ENCODE peak calls at places on chromosome 9, in six cellular contexts. B is astrocyte, L is HCEC 1CT, C is NCI-H1105, G is AG08396, Z is nephron progenitor cell. X is an unnamed sample.

GRCh38 chr9:136511670-136512592 is 29.1 kb upstream of the SEC16A start:
- DNase-seq in B (no peak), G (no peak), C (no peak), Z (no peak), L (no peak), X (no peak)

GRCh38 chr9:122107291-122107805 is 14.2 kb upstream of the TTLL11 start:
- DNase-seq in L (no peak), B (no peak), Z (no peak), C (no peak), G (no peak), X (no peak)

GRCh38 chr9:109035684-109036423 is 22.6 kb upstream of the CTNNAL1 start:
- DNase-seq in G (peak), B (peak), Z (no peak), L (peak), C (no peak), X (peak)

GRCh38 chr9:121582641-121583040 is 68.8 kb upstream of the DAB2IP start:
- DNase-seq in G (no peak), B (no peak), L (no peak), Z (no peak), C (no peak), X (no peak)

GRCh38 chr9:85137606-85138150 is 468.1 kb downstream of the NTRK2 start:
- DNase-seq in G (no peak), Z (no peak), L (no peak), C (no peak), B (no peak), X (no peak)

GRCh38 chr9:135248721-135249120 is 161.3 kb downstream of the OLFM1 start:
- DNase-seq in G (no peak), L (no peak), Z (no peak), C (no peak), B (no peak), X (no peak)

GRCh38 chr9:108654566-108654965 is 201.2 kb downstream of the ACTL7B start:
- DNase-seq in C (no peak), L (peak), G (no peak), Z (no peak), B (no peak), X (no peak)

GRCh38 chr9:100472725-100473261 is at the start of gene TMEFF1:
- DNase-seq in Z (peak), C (peak), B (peak), L (peak), G (peak), X (no peak)

GRCh38 chr9:114465906-114466900 is 39.1 kb downstream of the WHRN start:
- DNase-seq in B (no peak), C (no peak), L (no peak), G (no peak), Z (no peak), X (no peak)

GRCh38 chr9:4717815-4718214 is 23.2 kb downstream of the AK3 start:
- DNase-seq in Z (no peak), L (no peak), G (no peak), B (no peak), C (no peak), X (no peak)

GRCh38 chr9:89363921-89364663 is 45.8 kb downstream of the SECISBP2 start:
- DNase-seq in Z (no peak), G (no peak), C (no peak), B (no peak), L (no peak), X (no peak)

GRCh38 chr9:27528886-27529315 is 713 bp downstream of the MOB3B start:
- DNase-seq in C (no peak), G (peak), L (no peak), Z (peak), B (peak), X (no peak)

GRCh38 chr9:34380034-34380510 is 3.4 kb upstream of the MYORG start:
- DNase-seq in B (no peak), Z (peak), C (no peak), G (no peak), L (no peak), X (no peak)

GRCh38 chr9:13033959-13034695 is 245.4 kb downstream of the MPDZ start:
- DNase-seq in G (peak), C (peak), B (peak), L (peak), Z (peak), X (peak)

GRCh38 chr9:118318770-118319443 is 614.7 kb downstream of the TLR4 start:
- DNase-seq in C (peak), B (no peak), L (no peak), G (no peak), Z (no peak), X (peak)

GRCh38 chr9:106648799-106649198 is 214.2 kb upstream of the ZNF462 start:
- DNase-seq in L (peak), Z (no peak), B (no peak), G (no peak), C (peak), X (peak)

GRCh38 chr9:6759114-6759977 is 1.6 kb downstream of the KDM4C start:
- DNase-seq in B (peak), L (peak), Z (no peak), G (peak), C (no peak), X (peak)

GRCh38 chr9:28774433-28775029 is 1201.2 kb upstream of the C9orf72 start:
- DNase-seq in L (no peak), B (peak), Z (no peak), C (peak), G (peak), X (peak)

GRCh38 chr9:124213396-124213795 is 44.4 kb upstream of the NEK6 start:
- DNase-seq in L (no peak), Z (no peak), C (no peak), B (no peak), G (peak), X (no peak)

GRCh38 chr9:16986441-16987387 is 116.2 kb upstream of the BNC2 start:
- DNase-seq in G (peak), B (peak), L (peak), C (no peak), Z (no peak), X (peak)

GRCh38 chr9:121652838-121653231 is 1.4 kb downstream of the DAB2IP start:
- DNase-seq in L (no peak), B (no peak), G (no peak), Z (no peak), C (no peak), X (no peak)

GRCh38 chr9:114503009-114503408 is 2.3 kb downstream of the WHRN start:
- DNase-seq in B (no peak), L (no peak), G (no peak), C (peak), Z (no peak), X (no peak)

GRCh38 chr9:12363439-12363838 is 329.7 kb upstream of the TYRP1 start:
- DNase-seq in L (no peak), B (no peak), C (no peak), G (no peak), Z (no peak), X (no peak)

GRCh38 chr9:134532084-134532483 is 109.5 kb upstream of the COL5A1 start:
- DNase-seq in B (no peak), C (no peak), Z (no peak), L (no peak), G (no peak), X (no peak)

GRCh38 chr9:87194471-87194870 is 247.2 kb upstream of the GAS1 start:
- DNase-seq in B (peak), C (no peak), L (peak), G (peak), Z (no peak), X (peak)

GRCh38 chr9:20043461-20043860 is 254.6 kb upstream of the SLC24A2 start:
- DNase-seq in C (no peak), Z (no peak), G (no peak), L (no peak), B (no peak), X (no peak)

GRCh38 chr9:88992556-88992955 is 1.3 kb downstream of the S1PR3 start:
- DNase-seq in B (no peak), C (no peak), G (peak), L (no peak), Z (no peak), X (no peak)

GRCh38 chr9:110810251-110810976 is 141.8 kb downstream of the MUSK start:
- DNase-seq in Z (no peak), C (no peak), G (no peak), L (no peak), B (no peak), X (no peak)

GRCh38 chr9:76716270-76716669 is 48.0 kb upstream of the PCA3 start:
- DNase-seq in L (peak), Z (no peak), C (peak), B (peak), G (no peak), X (peak)

GRCh38 chr9:135741276-135742219 is 39.6 kb downstream of the KCNT1 start:
- DNase-seq in G (no peak), L (no peak), B (no peak), Z (no peak), C (no peak), X (no peak)

GRCh38 chr9:128835246-128836210 is 5.9 kb upstream of the SPOUT1 start:
- DNase-seq in L (no peak), C (no peak), B (no peak), G (peak), Z (no peak), X (no peak)

GRCh38 chr9:92723299-92723625 is 41.4 kb downstream of the BICD2 start:
- DNase-seq in C (peak), B (peak), Z (no peak), G (peak), L (peak), X (peak)

GRCh38 chr9:95852059-95853032 is 23.1 kb upstream of the ERCC6L2 start:
- DNase-seq in G (peak), C (no peak), B (peak), Z (no peak), L (peak), X (peak)

GRCh38 chr9:124674651-124675050 is 96.5 kb downstream of the NR6A1 start:
- DNase-seq in Z (no peak), G (no peak), C (no peak), B (no peak), L (no peak), X (no peak)

GRCh38 chr9:135907006-135907434 is 326 bp downstream of the CAMSAP1 start:
- DNase-seq in B (no peak), Z (peak), C (no peak), L (peak), G (peak), X (no peak)

GRCh38 chr9:97983524-97984187 is 515 bp downstream of the ANP32B start:
- DNase-seq in B (peak), C (peak), Z (peak), L (peak), G (peak), X (no peak)

GRCh38 chr9:135613946-135614805 is 25.2 kb downstream of the GLT6D1 start:
- DNase-seq in G (no peak), L (no peak), C (no peak), Z (no peak), B (no peak), X (no peak)

GRCh38 chr9:92607773-92608172 is 62.2 kb downstream of the IPPK start:
- DNase-seq in G (peak), C (peak), L (peak), Z (peak), B (peak), X (no peak)

GRCh38 chr9:133106511-133107244 is 14.4 kb downstream of the RALGDS start:
- DNase-seq in Z (no peak), C (no peak), B (no peak), G (no peak), L (no peak), X (no peak)

GRCh38 chr9:6917162-6917561 is 159.4 kb downstream of the KDM4C start:
- DNase-seq in Z (no peak), G (no peak), B (no peak), C (no peak), L (no peak), X (no peak)